ENCODE peak calls at places on chromosomes 7 and 10, in seven cellular contexts. B is AG04449; F is fibroblast of lung; M is SJSA1; I is CD8-positive, alpha-beta T cell; Q is HFF-Myc; U is heart left ventricle. G is an unnamed sample.

GRCh38 chr7:74318043-74318442 is 28.8 kb downstream of the CLIP2 start:
- DNase-seq in B (no peak), F (no peak), M (no peak), I (no peak), Q (no peak), U (no peak), G (no peak)

GRCh38 chr10:124992462-124993344 is 50.8 kb downstream of the ZRANB1 start:
- DNase-seq in B (no peak), F (peak; percentile 68), M (peak; percentile 48), I (no peak), Q (peak; percentile 44), U (no peak), G (peak; percentile 75)

GRCh38 chr10:130809761-130810515 is 501.6 kb downstream of the TCERG1L start:
- DNase-seq in B (no peak), F (no peak), M (no peak), I (no peak), Q (no peak), U (no peak), G (no peak)

GRCh38 chr7:81173766-81174281 is 255.0 kb upstream of the SEMA3C start:
- DNase-seq in B (peak; percentile 4), F (peak; percentile 86), M (peak; percentile 81), I (no peak), Q (no peak), U (no peak), G (peak; percentile 97)

GRCh38 chr7:128274890-128275603 is 34.0 kb downstream of the LEP start:
- DNase-seq in B (no peak), F (no peak), M (no peak), I (no peak), Q (no peak), U (no peak), G (no peak)

GRCh38 chr7:156612930-156613329 is 27.6 kb upstream of the RNF32 start:
- DNase-seq in B (no peak), F (no peak), M (no peak), I (peak; percentile 42), Q (no peak), U (no peak), G (no peak)

GRCh38 chr7:4151524-4151923 is 530.6 kb upstream of the FOXK1 start:
- DNase-seq in B (no peak), F (no peak), M (no peak), I (no peak), Q (no peak), U (no peak), G (no peak)

GRCh38 chr7:92837214-92837749 is 909 bp upstream of the CDK6 start:
- DNase-seq in B (no peak), F (peak; percentile 56), M (peak; percentile 67), I (no peak), Q (no peak), U (no peak), G (peak; percentile 45)

GRCh38 chr7:16627236-16627635 is 18.3 kb downstream of the ANKMY2 start:
- DNase-seq in B (no peak), F (peak; percentile 72), M (no peak), I (no peak), Q (no peak), U (no peak), G (peak; percentile 34)

GRCh38 chr10:47121336-47121735 is 178.7 kb upstream of the GDF10 start:
- DNase-seq in B (peak; percentile 12), F (no peak), M (no peak), I (no peak), Q (no peak), U (no peak), G (no peak)

GRCh38 chr7:141675431-141676210 is 26.3 kb downstream of the DENND11 start:
- DNase-seq in B (no peak), F (no peak), M (no peak), I (no peak), Q (no peak), U (no peak), G (no peak)

GRCh38 chr7:71824356-71824755 is 587.8 kb downstream of the CALN1 start:
- DNase-seq in B (peak; percentile 60), F (no peak), M (peak; percentile 12), I (no peak), Q (no peak), U (no peak), G (no peak)

GRCh38 chr7:138814806-138815332 is 16.9 kb upstream of the ATP6V0A4 start:
- DNase-seq in B (no peak), F (no peak), M (no peak), I (no peak), Q (no peak), U (no peak), G (no peak)

GRCh38 chr7:117995850-117996650 is 122.8 kb upstream of the CTTNBP2 start:
- DNase-seq in B (no peak), F (no peak), M (peak; percentile 81), I (no peak), Q (no peak), U (no peak), G (no peak)

GRCh38 chr7:118003438-118003837 is 130.2 kb upstream of the CTTNBP2 start:
- DNase-seq in B (no peak), F (no peak), M (no peak), I (no peak), Q (no peak), U (no peak), G (no peak)

GRCh38 chr7:117993377-117994003 is 120.2 kb upstream of the CTTNBP2 start:
- DNase-seq in B (no peak), F (peak; percentile 40), M (peak; percentile 59), I (no peak), Q (peak; percentile 6), U (no peak), G (peak; percentile 14)

GRCh38 chr7:118000480-118001202 is 127.4 kb upstream of the CTTNBP2 start:
- DNase-seq in B (no peak), F (no peak), M (no peak), I (no peak), Q (no peak), U (no peak), G (no peak)

DNA sequence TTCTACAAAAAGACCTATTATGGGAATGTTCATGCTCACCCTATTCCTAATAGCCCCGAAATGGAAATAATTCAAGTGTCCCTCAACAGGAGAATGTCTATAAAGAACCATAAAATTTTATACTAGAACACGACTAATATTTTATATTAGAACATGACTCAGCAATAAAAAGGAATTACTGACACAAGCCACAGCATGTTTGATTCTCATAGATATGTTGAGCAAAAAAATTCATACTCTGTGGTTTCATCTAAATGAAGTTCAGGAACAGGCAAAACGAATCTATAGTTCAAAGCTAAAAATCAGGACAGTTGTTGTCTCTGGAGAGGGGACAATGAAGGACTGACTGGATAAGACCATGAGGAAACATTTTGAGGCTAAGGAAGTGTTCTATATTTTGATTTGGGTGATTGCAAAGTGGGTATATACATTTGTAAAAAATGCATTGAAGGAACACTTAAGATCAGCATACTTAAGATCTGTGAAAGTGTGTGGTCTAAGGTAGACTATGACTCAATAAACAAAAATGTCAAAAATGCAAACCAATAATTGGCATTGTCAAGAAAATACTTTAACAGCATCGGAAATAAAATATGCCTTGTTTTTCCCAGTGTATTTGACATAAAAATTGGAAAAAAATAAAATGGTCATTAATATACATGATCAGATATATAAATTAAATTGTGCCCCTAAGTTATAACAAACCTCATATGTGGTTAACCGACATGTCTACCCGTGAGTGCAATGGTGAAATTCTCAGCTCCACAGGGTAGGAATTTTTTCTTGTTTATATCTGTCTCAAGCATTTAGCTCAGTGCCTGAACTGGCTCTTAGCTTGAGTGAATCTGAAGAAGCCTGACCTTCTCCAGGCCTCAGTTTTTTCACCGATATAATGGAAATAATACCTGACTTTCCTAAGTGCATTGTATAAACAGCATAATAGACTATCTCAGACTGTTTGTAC is 124.9 kb upstream of the CTTNBP2 start:
- DNase-seq in B (no peak), F (no peak), M (peak; percentile 87), I (no peak), Q (no peak), U (no peak), G (no peak)
- H3K4me3 ChIP-seq in B (no peak overlapping the region), F (no peak overlapping the region), M (no peak overlapping the region), I (no peak overlapping the region), Q (no peak overlapping the region), U (no peak overlapping the region), G (no peak overlapping the region)

GRCh38 chr10:3808689-3809199 is 23.7 kb upstream of the KLF6 start:
- DNase-seq in B (no peak), F (no peak), M (no peak), I (no peak), Q (no peak), U (no peak), G (no peak)
- H3K4me3 ChIP-seq in B (no peak overlapping the region), F (no peak overlapping the region), M (no peak overlapping the region), I (no peak overlapping the region), Q (no peak overlapping the region), U (no peak overlapping the region), G (no peak overlapping the region)

GRCh38 chr7:87878208-87878735 is 2.0 kb downstream of the DBF4 start:
- DNase-seq in B (no peak), F (peak; percentile 33), M (no peak), I (no peak), Q (no peak), U (no peak), G (peak; percentile 48)
- H3K4me3 ChIP-seq in B (peak overlapping the region; percentile 77), F (peak overlapping the region; percentile 69), M (peak overlapping the region; percentile 83), I (no peak overlapping the region), Q (peak overlapping the region; percentile 90), U (peak overlapping the region; percentile 92), G (peak overlapping the region; percentile 87)

DNA sequence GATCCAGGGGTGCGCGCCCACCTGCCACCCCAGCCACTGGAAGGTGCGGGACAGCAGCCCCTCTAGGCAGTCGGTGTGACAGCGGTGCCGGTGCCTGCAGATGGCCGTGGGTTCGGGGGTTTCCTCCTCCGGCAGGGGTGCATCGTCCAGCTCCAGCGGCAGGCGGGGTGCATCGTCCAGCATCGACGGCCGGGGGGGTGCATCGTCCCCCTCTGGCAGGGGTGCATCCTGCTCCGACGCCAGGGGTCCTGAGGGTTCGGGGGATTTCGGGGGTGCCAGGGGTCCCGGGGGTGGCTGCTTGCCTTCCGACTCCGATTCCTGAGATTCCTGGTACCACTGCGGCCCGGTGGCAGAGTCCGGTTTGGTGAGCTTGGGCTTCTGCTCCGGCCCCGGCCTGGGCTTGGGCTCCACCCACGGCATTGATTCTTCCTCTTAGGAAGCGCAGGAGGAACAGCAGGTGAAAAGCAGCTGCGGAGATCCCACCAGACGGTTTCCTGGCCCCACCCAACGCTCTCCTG is 90.2 kb upstream of the RAB18 start:
- DNase-seq in B (no peak), F (no peak), M (no peak), I (no peak), Q (no peak), U (no peak), G (no peak)
- H3K4me3 ChIP-seq in B (no peak overlapping the region), F (no peak overlapping the region), M (no peak overlapping the region), I (no peak overlapping the region), Q (no peak overlapping the region), U (no peak overlapping the region), G (no peak overlapping the region)

DNA sequence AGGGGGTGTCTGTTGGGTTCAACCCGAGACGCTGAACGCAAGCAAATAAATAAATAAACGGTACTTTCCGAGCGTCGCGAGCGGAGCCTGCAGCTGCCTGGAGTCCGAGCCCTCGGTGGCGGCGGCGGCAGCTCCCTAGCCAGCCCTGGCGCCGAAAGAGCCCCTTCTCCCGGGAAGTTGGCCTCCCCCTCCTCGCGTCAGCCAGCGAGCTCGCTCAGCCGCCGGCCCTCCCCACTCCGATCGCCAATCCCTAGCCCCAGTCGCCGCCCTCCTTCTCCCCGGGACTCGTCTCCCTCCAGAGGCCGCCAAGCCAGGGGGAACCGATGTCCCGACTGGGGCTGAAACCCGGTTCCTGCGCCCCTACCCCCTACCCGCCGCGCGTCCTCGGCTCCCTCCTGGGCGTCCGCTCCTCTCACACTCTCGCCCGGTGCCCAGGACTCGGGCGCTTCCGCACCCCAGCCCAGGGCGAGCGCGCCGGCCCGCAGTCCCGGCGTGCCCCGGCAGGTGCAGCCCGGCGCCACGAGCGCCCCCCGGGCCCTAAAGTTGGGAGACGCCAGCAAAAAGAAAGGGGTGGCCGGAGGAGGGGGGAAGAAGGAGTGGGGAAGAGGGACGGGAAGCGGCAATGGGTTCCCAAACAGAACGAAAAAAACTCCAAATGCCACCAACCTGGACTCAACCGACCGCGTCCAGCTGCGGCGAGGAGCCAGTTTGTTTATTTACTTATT is at the start of gene GFRA1:
- DNase-seq in B (no peak), F (peak; percentile 18), M (peak; percentile 60), I (no peak), Q (no peak), U (peak; percentile 65), G (no peak)
- H3K4me3 ChIP-seq in B (peak within 1 kb of the TSS; percentile 61), F (peak within 1 kb of the TSS; percentile 54), M (peak within 1 kb of the TSS; percentile 55), I (no peak within 1 kb of the TSS), Q (peak within 1 kb of the TSS; percentile 71), U (peak within 1 kb of the TSS; percentile 63), G (peak within 1 kb of the TSS; percentile 39)

G was measured in fibroblast of the aortic adventitia.